ENCODE peak calls at places on chromosomes 1 and 21, in seven cellular contexts. One of them, this sample, is unnamed.

GRCh38 chr1:160369087-160369486 is 2.2 kb downstream of the NHLH1 start:
- DNase-seq in stimulated activated CD4-positive, alpha-beta T cell treated with anti-CD3 and anti-CD28 coated beads, Interleukin-2, amount 100 ng/mL, for 48 hours: no peak
- DNase-seq in NCI-H345: no peak
- DNase-seq in left ventricle myocardium inferior: no peak
- DNase-seq in EL: no peak
- DNase-seq in stimulated activated CD8-positive, alpha-beta memory T cell treated with anti-CD3 and anti-CD28 coated beads, Interleukin-4, amount 100 ng/mL, for 1 hour: no peak
- DNase-seq in HuH-7: no peak
- DNase-seq in this sample: no peak

GRCh38 chr21:25508364-25508763 is 98.9 kb downstream of the MRPL39 start:
- DNase-seq in stimulated activated CD4-positive, alpha-beta T cell treated with anti-CD3 and anti-CD28 coated beads, Interleukin-2, amount 100 ng/mL, for 48 hours: no peak
- DNase-seq in NCI-H345: no peak
- DNase-seq in left ventricle myocardium inferior: no peak
- DNase-seq in EL: no peak
- DNase-seq in stimulated activated CD8-positive, alpha-beta memory T cell treated with anti-CD3 and anti-CD28 coated beads, Interleukin-4, amount 100 ng/mL, for 1 hour: no peak
- DNase-seq in HuH-7: no peak
- DNase-seq in this sample: no peak

GRCh38 chr21:41095983-41096382 is 72.0 kb upstream of the BACE2 start:
- DNase-seq in stimulated activated CD4-positive, alpha-beta T cell treated with anti-CD3 and anti-CD28 coated beads, Interleukin-2, amount 100 ng/mL, for 48 hours: no peak
- DNase-seq in NCI-H345: no peak
- DNase-seq in left ventricle myocardium inferior: no peak
- DNase-seq in EL: no peak
- DNase-seq in stimulated activated CD8-positive, alpha-beta memory T cell treated with anti-CD3 and anti-CD28 coated beads, Interleukin-4, amount 100 ng/mL, for 1 hour: no peak
- DNase-seq in HuH-7: no peak
- DNase-seq in this sample: no peak

GRCh38 chr1:181213056-181213455 is 124.6 kb downstream of the IER5 start:
- DNase-seq in stimulated activated CD4-positive, alpha-beta T cell treated with anti-CD3 and anti-CD28 coated beads, Interleukin-2, amount 100 ng/mL, for 48 hours: no peak
- DNase-seq in NCI-H345: no peak
- DNase-seq in left ventricle myocardium inferior: no peak
- DNase-seq in EL: no peak
- DNase-seq in stimulated activated CD8-positive, alpha-beta memory T cell treated with anti-CD3 and anti-CD28 coated beads, Interleukin-4, amount 100 ng/mL, for 1 hour: no peak
- DNase-seq in HuH-7: no peak
- DNase-seq in this sample: no peak

GRCh38 chr1:40357625-40358024 is 15.9 kb upstream of the SMAP2 start:
- DNase-seq in stimulated activated CD4-positive, alpha-beta T cell treated with anti-CD3 and anti-CD28 coated beads, Interleukin-2, amount 100 ng/mL, for 48 hours: no peak
- DNase-seq in NCI-H345: no peak
- DNase-seq in left ventricle myocardium inferior: no peak
- DNase-seq in EL: no peak
- DNase-seq in stimulated activated CD8-positive, alpha-beta memory T cell treated with anti-CD3 and anti-CD28 coated beads, Interleukin-4, amount 100 ng/mL, for 1 hour: no peak
- DNase-seq in HuH-7: no peak
- DNase-seq in this sample: no peak

GRCh38 chr1:216499581-216500272 is 76.5 kb upstream of the USH2A start:
- DNase-seq in stimulated activated CD4-positive, alpha-beta T cell treated with anti-CD3 and anti-CD28 coated beads, Interleukin-2, amount 100 ng/mL, for 48 hours: no peak
- DNase-seq in NCI-H345: no peak
- DNase-seq in left ventricle myocardium inferior: no peak
- DNase-seq in EL: no peak
- DNase-seq in stimulated activated CD8-positive, alpha-beta memory T cell treated with anti-CD3 and anti-CD28 coated beads, Interleukin-4, amount 100 ng/mL, for 1 hour: no peak
- DNase-seq in HuH-7: peak
- DNase-seq in this sample: no peak

GRCh38 chr1:67118191-67118590 is 16.6 kb downstream of the C1orf141 start:
- DNase-seq in stimulated activated CD4-positive, alpha-beta T cell treated with anti-CD3 and anti-CD28 coated beads, Interleukin-2, amount 100 ng/mL, for 48 hours: no peak
- DNase-seq in NCI-H345: no peak
- DNase-seq in left ventricle myocardium inferior: no peak
- DNase-seq in EL: peak
- DNase-seq in stimulated activated CD8-positive, alpha-beta memory T cell treated with anti-CD3 and anti-CD28 coated beads, Interleukin-4, amount 100 ng/mL, for 1 hour: no peak
- DNase-seq in HuH-7: no peak
- DNase-seq in this sample: no peak

GRCh38 chr1:208326033-208326432 is 81.8 kb upstream of the PLXNA2 start:
- DNase-seq in stimulated activated CD4-positive, alpha-beta T cell treated with anti-CD3 and anti-CD28 coated beads, Interleukin-2, amount 100 ng/mL, for 48 hours: no peak
- DNase-seq in NCI-H345: no peak
- DNase-seq in left ventricle myocardium inferior: no peak
- DNase-seq in EL: no peak
- DNase-seq in stimulated activated CD8-positive, alpha-beta memory T cell treated with anti-CD3 and anti-CD28 coated beads, Interleukin-4, amount 100 ng/mL, for 1 hour: no peak
- DNase-seq in HuH-7: no peak
- DNase-seq in this sample: no peak

GRCh38 chr21:41431788-41432548 is 5.9 kb downstream of the MX1 start:
- DNase-seq in stimulated activated CD4-positive, alpha-beta T cell treated with anti-CD3 and anti-CD28 coated beads, Interleukin-2, amount 100 ng/mL, for 48 hours: no peak
- DNase-seq in NCI-H345: no peak
- DNase-seq in left ventricle myocardium inferior: no peak
- DNase-seq in EL: no peak
- DNase-seq in stimulated activated CD8-positive, alpha-beta memory T cell treated with anti-CD3 and anti-CD28 coated beads, Interleukin-4, amount 100 ng/mL, for 1 hour: no peak
- DNase-seq in HuH-7: no peak
- DNase-seq in this sample: no peak

This sample was measured in mesenchymal stem cell.